ENCODE peak calls at places on chromosomes 12 and 14, in six cellular contexts. I is A673, V is fibroblast of lung, B is upper lobe of left lung, G is left ventricle myocardium inferior, P is body of pancreas. H is an unnamed sample.
A peak's percentile ranks its signal among the peaks of the same experiment; 100 is the strongest.

GRCh38 chr14:106843951-106844483 is 1317.6 kb downstream of the TMEM121 start:
- DNase-seq in I (no peak), V (no peak), B (peak; percentile 55), G (no peak), P (peak; percentile 71), H (no peak)

GRCh38 chr12:105927553-105927952 is 211.2 kb downstream of the NUAK1 start:
- DNase-seq in I (no peak), V (no peak), B (no peak), G (no peak), P (no peak), H (no peak)

GRCh38 chr14:50560929-50561280 is 960 bp downstream of the ATL1 start:
- DNase-seq in I (peak; percentile 82), V (peak; percentile 69), B (peak; percentile 85), G (peak; percentile 86), P (peak; percentile 80), H (peak; percentile 22)

GRCh38 chr12:11812558-11813421 is 163.3 kb downstream of the ETV6 start:
- DNase-seq in I (peak; percentile 69), V (no peak), B (no peak), G (no peak), P (no peak), H (no peak)

GRCh38 chr14:71290960-71291466 is 383.8 kb downstream of the PCNX1 start:
- DNase-seq in I (peak; percentile 48), V (peak; percentile 54), B (peak; percentile 27), G (no peak), P (no peak), H (no peak)

GRCh38 chr14:73715707-73716106 is 1.5 kb upstream of the PNMA1 start:
- DNase-seq in I (no peak), V (no peak), B (no peak), G (no peak), P (no peak), H (no peak)

GRCh38 chr14:100581228-100582145 is 5.7 kb downstream of the BEGAIN start:
- DNase-seq in I (no peak), V (no peak), B (no peak), G (peak; percentile 2), P (peak; percentile 3), H (no peak)

GRCh38 chr14:28163261-28163660 is 603.3 kb upstream of the FOXG1 start:
- DNase-seq in I (no peak), V (no peak), B (no peak), G (no peak), P (no peak), H (no peak)

GRCh38 chr12:105253882-105254513 is 18.0 kb upstream of the APPL2 start:
- DNase-seq in I (peak; percentile 7), V (peak; percentile 61), B (no peak), G (no peak), P (no peak), H (no peak)

GRCh38 chr12:49093746-49094103 is 876 bp downstream of the DHH start:
- DNase-seq in I (no peak), V (no peak), B (no peak), G (peak; percentile 33), P (no peak), H (no peak)

GRCh38 chr14:90675399-90675798 is 140.8 kb downstream of the TTC7B start:
- DNase-seq in I (no peak), V (peak; percentile 62), B (no peak), G (no peak), P (no peak), H (no peak)

GRCh38 chr14:103472939-103473338 is 49.7 kb downstream of the CKB start:
- DNase-seq in I (no peak), V (no peak), B (no peak), G (no peak), P (no peak), H (no peak)

GRCh38 chr14:92973265-92973797 is 50.4 kb downstream of the CHGA start:
- DNase-seq in I (peak; percentile 11), V (peak; percentile 56), B (peak; percentile 67), G (peak; percentile 82), P (peak; percentile 67), H (no peak)

GRCh38 chr14:105702275-105702817 is 176.0 kb downstream of the TMEM121 start:
- DNase-seq in I (no peak), V (no peak), B (no peak), G (no peak), P (no peak), H (no peak)

GRCh38 chr14:35971965-35972630 is 146.0 kb downstream of the BRMS1L start:
- DNase-seq in I (no peak), V (no peak), B (no peak), G (no peak), P (no peak), H (no peak)
- H3K9me3 ChIP-seq in I (no peaks in the 10 kb centered on the region), V (no peaks in the 10 kb centered on the region), B (no peaks in the 10 kb centered on the region), G (peaks cover 8% of the 10 kb centered on the region), P (no peaks in the 10 kb centered on the region), H (no peaks in the 10 kb centered on the region)

GRCh38 chr12:109714141-109714912 is 702 bp downstream of the FAM222A start:
- DNase-seq in I (peak; percentile 55), V (peak; percentile 27), B (peak; percentile 56), G (peak; percentile 73), P (peak; percentile 83), H (peak; percentile 55)
- TF ChIP-seq CTCF in I (peak; percentile 7), V (peak; percentile 7), B (peak; percentile 29), G (peak; percentile 50), P (peak; percentile 37), H (no peak)

GRCh38 chr12:1798734-1799067 is 21.7 kb upstream of the LRTM2 start:
- DNase-seq in I (no peak), V (no peak), B (no peak), G (no peak), P (no peak), H (no peak)
- H3K27ac ChIP-seq in I (no peak overlapping the region), V (no peak overlapping the region), B (peak overlapping the region; percentile 96), G (no peak overlapping the region), P (no peak overlapping the region), H (no peak overlapping the region)

DNA sequence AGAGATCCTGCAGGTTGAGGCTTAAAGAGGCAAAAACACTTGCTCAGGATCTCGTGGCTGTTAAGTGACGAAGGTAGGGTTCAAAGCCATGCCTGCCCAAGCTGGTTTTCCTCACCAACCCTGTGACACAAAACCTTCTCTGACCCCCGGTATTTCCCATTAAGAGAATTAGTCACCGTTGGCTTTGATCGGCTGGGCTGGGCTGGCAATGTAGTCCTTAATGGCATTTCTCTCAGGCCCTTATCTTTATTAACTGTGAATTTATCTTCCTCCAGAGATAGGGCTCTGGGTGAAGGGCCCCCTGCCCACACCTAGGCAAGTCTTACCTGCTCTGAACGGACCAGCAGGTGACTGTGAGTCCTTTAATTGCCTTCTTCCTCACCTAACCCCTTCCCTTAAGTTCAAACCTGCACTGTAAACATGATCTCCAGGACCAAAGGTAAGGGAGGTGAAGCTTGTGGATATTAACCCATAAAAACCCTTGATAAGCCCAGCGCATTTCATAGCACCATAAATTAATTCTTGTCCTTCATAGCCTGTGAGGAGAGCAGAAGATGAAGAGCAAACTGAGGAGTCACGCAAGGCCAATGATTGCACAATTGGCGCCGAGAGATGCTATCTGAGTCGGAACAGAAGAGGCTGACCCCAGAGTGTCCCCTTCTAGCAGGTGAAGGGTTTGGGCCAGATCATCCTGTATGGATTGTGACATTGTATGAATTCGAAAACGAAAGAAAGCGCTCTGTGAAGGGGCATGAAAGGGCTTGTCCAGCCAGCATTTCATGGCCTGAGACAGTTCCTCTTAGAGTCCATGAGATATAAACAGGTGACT is 790.8 kb upstream of the TBX3 start:
- DNase-seq in I (no peak), V (no peak), B (no peak), G (no peak), P (no peak), H (no peak)
- H3K9me3 ChIP-seq in I (no peaks in the 10 kb centered on the region), V (no peaks in the 10 kb centered on the region), B (no peaks in the 10 kb centered on the region), G (no peaks in the 10 kb centered on the region), P (peaks cover under 1% of the 10 kb centered on the region), H (no peaks in the 10 kb centered on the region)

DNA sequence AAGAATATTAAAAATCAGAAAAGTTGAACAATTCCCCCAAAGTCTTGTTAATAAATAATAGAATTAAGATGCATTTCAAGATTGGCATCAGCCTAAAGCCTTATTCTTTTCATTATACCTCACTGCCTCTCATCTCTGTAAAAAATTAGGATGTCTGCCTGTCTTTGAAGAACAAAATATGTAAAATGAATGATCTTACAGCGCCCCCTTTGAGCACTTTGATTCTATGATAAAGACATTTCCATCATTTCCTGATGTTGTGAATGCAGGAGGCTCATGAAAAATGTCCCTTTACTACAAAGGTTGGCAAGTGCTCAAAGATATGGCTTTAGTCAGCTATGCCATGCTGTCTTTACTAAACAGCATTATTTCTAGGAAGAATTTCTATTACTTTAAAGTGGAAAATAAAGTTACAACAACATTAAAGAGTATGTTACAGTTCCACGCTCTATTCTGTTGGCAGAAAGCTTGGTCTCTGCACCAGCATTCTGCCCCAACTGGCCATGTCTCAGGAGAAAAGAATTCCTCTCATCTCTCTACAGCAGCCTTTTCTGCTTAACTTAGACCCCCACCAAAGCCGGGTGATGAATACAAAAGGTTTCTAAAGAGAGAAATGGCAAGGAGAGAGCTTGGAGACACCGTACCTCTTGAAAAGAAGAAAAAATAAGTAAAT is 95.1 kb downstream of the LLPH start:
- DNase-seq in I (peak; percentile 82), V (peak; percentile 72), B (no peak), G (no peak), P (no peak), H (no peak)
- TF ChIP-seq CTCF in I (peak; percentile 68), V (peak; percentile 39), B (peak; percentile 10), G (peak; percentile 46), P (no peak), H (no peak)

GRCh38 chr12:79238246-79238645 is 373.7 kb downstream of the SYT1 start:
- DNase-seq in I (no peak), V (no peak), B (no peak), G (no peak), P (no peak), H (no peak)

GRCh38 chr12:79236920-79237319 is 372.3 kb downstream of the SYT1 start:
- DNase-seq in I (no peak), V (no peak), B (no peak), G (no peak), P (no peak), H (no peak)

GRCh38 chr12:79233341-79233761 is 368.8 kb downstream of the SYT1 start:
- DNase-seq in I (peak; percentile 39), V (no peak), B (no peak), G (no peak), P (no peak), H (no peak)
- H3K27ac ChIP-seq in I (no peak overlapping the region), V (no peak overlapping the region), B (no peak overlapping the region), G (no peak overlapping the region), P (no peak overlapping the region), H (no peak overlapping the region)

DNA sequence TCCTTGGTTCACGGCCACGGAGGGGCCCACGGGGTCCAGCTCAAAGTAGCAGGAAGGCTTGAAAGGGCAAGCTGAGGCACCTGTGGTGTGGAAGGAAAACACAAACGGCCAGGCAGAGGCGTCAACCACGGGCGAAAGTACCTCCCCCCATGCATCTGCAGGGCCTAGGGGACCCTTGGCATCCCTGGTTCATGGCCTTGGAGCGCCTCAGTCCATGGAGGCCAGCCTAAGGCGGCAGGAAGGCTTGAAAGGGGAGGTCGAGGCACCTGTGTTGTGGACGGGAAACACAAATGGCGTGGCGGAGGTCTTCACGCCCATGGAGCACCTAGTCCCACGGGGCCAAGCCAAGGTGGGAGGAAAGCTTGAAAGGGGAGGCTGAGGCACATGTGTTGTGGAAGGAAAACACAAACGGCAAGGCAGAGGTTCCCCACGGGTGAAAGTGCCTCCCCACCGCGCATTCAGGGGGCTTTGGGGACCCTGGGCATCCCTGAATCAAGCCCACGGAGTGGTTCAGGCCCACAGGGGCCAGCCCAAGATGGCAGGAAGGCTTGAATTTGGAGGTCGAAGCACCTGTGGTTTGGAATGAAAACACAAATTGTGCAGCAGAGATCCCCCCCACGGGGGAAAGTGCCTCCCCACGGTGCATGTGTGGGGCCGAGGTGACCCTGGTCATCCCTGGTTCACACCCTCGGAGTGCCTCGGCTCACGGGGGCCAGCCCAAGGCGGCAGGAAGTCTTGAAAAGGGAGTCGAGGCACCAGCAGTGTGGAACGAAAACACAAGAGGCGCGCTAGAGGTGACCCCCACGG is 380.8 kb downstream of the ALG10 start:
- DNase-seq in I (no peak), V (no peak), B (peak; percentile 18), G (peak; percentile 5), P (peak; percentile 2), H (no peak)
- H3K9me3 ChIP-seq in I (peaks cover 42% of the 10 kb centered on the region), V (no peaks in the 10 kb centered on the region), B (peaks cover 12% of the 10 kb centered on the region), G (peaks cover 96% of the 10 kb centered on the region), P (no peaks in the 10 kb centered on the region), H (peaks cover 46% of the 10 kb centered on the region)

H was measured in CD4-positive, alpha-beta T cell.